ENCODE peak calls at places on chromosomes 7 and 10, in four cellular contexts. S is spleen, X is astrocyte of the spinal cord, I is B cell. F is an unnamed sample.
A peak's percentile ranks its signal among the peaks of the same experiment; 100 is the strongest.

GRCh38 chr7:115924398-115924797 is 106.2 kb downstream of the TFEC start:
- DNase-seq in S (no peak), X (no peak), I (no peak), F (no peak)

GRCh38 chr10:21637795-21638194 is 103.8 kb downstream of the MLLT10 start:
- DNase-seq in S (no peak), X (no peak), I (no peak), F (no peak)

GRCh38 chr7:71777278-71777677 is 634.9 kb downstream of the CALN1 start:
- DNase-seq in S (no peak), X (no peak), I (no peak), F (no peak)

GRCh38 chr10:70837660-70838059 is 21.9 kb downstream of the SGPL1 start:
- DNase-seq in S (no peak), X (no peak), I (no peak), F (no peak)

GRCh38 chr7:78398576-78398975 is 600.0 kb downstream of the PHTF2 start:
- DNase-seq in S (no peak), X (no peak), I (no peak), F (no peak)

GRCh38 chr7:136168021-136168420 is 190.9 kb upstream of the MTPN start:
- DNase-seq in S (no peak), X (no peak), I (no peak), F (no peak)

GRCh38 chr7:1543826-1544177 is 12.2 kb downstream of the TMEM184A start:
- DNase-seq in S (no peak), X (no peak), I (no peak), F (no peak)

GRCh38 chr10:31819393-31819820 is 109.2 kb downstream of the ARHGAP12 start:
- DNase-seq in S (no peak), X (no peak), I (no peak), F (no peak)

GRCh38 chr7:128843938-128844621 is 13.9 kb downstream of the FLNC start:
- DNase-seq in S (no peak), X (no peak), I (no peak), F (no peak)

GRCh38 chr7:106143711-106144347 is 31.7 kb upstream of the SYPL1 start:
- DNase-seq in S (no peak), X (no peak), I (no peak), F (no peak)

GRCh38 chr7:73351447-73352167 is 23.6 kb downstream of the FKBP6 start:
- DNase-seq in S (peak; percentile 4), X (peak; percentile 19), I (no peak), F (no peak)

GRCh38 chr7:6478186-6478585 is 30.4 kb upstream of the DAGLB start:
- DNase-seq in S (no peak), X (no peak), I (no peak), F (no peak)

GRCh38 chr7:6480323-6480660 is 32.5 kb upstream of the DAGLB start:
- DNase-seq in S (no peak), X (no peak), I (no peak), F (no peak)

GRCh38 chr7:6476596-6477374 is 29.0 kb upstream of the DAGLB start:
- DNase-seq in S (no peak), X (no peak), I (no peak), F (no peak)

GRCh38 chr7:6479067-6479466 is 31.3 kb upstream of the DAGLB start:
- DNase-seq in S (no peak), X (no peak), I (no peak), F (no peak)

GRCh38 chr7:6475433-6476186 is 27.9 kb upstream of the DAGLB start:
- DNase-seq in S (no peak), X (no peak), I (no peak), F (no peak)
- TF ChIP-seq CTCF in S (no peak), X (no peak), I (no peak), F (no peak)

GRCh38 chr10:114905450-114905849 is 32.5 kb upstream of the TRUB1 start:
- DNase-seq in S (no peak), X (peak; percentile 43), I (no peak), F (no peak)
- TF ChIP-seq CTCF in S (no peak), X (no peak), I (no peak), F (no peak)

GRCh38 chr10:110723224-110723891 is 79.2 kb downstream of the RBM20 start:
- DNase-seq in S (no peak), X (no peak), I (peak; percentile 36), F (no peak)

GRCh38 chr10:110724937-110725336 is 80.8 kb downstream of the RBM20 start:
- DNase-seq in S (no peak), X (no peak), I (no peak), F (no peak)

GRCh38 chr10:110730345-110731055 is 86.4 kb downstream of the RBM20 start:
- DNase-seq in S (no peak), X (no peak), I (no peak), F (no peak)

GRCh38 chr10:110724116-110724701 is 80.1 kb downstream of the RBM20 start:
- DNase-seq in S (no peak), X (no peak), I (peak; percentile 42), F (no peak)

DNA sequence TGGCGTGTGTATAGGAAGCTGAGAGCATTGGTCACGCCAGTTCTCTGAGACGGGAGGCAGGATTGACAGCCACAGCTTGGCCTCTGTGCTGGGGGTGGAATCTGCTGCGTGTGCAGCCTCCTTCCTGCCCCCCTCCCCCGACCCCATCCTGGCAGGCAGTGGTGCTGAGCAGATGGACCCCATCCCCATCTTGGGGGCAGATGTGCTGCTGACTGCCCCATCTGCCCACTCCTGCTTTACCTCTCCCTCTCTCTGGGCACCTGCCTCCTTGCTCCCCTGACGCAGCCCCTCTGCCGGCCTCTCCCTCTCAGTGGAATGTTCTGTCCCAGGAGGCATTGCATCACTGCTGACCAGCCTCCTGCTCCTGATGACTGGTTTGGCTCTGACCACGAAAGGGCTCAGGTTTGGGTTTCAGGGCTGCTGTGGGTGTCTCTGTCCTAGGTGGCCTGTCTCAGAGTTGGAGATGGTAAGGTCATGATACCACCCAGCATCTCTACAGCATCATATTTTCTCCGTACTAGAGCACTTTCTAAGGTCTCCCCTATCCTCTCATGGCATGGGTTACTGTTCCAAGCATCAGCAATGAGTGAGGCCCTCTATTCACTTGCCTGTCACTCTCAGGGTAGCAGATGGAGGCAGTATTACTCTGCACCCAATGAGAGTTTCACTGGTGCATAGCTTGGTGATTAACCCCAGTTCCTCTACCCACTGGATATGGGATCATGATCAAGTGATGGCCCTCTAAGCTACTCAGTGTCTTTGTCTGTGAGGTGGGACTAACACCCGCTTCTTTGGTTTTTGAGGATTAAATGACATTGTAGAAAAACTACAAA is 81.9 kb downstream of the RBM20 start:
- DNase-seq in S (no peak), X (no peak), I (no peak), F (no peak)
- TF ChIP-seq CTCF in S (no peak), X (no peak), I (no peak), F (no peak)

GRCh38 chr10:116833986-116834760 is 15.1 kb upstream of the ENO4 start:
- DNase-seq in S (no peak), X (no peak), I (no peak), F (no peak)

GRCh38 chr10:116838143-116838725 is 11.1 kb upstream of the ENO4 start:
- DNase-seq in S (no peak), X (no peak), I (peak; percentile 33), F (no peak)

GRCh38 chr10:116836087-116836486 is 13.2 kb upstream of the ENO4 start:
- DNase-seq in S (no peak), X (no peak), I (no peak), F (no peak)

GRCh38 chr10:116835658-116836057 is 13.6 kb upstream of the ENO4 start:
- DNase-seq in S (no peak), X (no peak), I (no peak), F (no peak)

DNA sequence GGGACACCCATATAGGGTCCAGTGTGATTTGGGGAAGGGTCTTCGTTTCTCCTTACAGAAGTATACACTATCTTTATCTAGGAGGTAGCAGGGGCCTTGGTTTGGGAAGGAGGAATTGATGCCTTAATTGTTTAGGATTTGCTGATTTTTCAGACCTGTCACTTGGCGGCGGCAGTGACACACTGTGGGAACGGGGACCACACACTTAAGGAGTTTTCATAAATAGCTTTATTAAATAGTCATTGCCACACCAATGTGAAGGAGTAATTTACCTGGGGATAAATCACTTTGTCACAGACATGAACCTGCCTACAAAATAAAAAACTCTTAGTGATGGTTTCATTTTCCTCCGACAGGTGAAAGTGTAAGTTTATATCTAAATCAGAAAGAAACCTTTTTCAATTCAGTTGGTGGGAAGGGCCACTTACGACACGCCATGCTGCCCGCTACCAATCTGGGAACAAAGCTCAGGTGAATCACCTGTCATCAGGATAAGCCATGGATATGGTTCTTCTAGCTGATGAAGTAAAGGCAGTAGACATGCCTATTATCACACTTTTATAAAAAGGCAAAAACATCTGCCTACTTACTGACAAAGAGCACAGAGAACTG is 12.3 kb upstream of the ENO4 start:
- DNase-seq in S (no peak), X (no peak), I (no peak), F (no peak)
- TF ChIP-seq CTCF in S (no peak), X (peak; percentile 26), I (no peak), F (peak; percentile 15)

GRCh38 chr7:121337398-121337797 is 8.6 kb downstream of the WNT16 start:
- DNase-seq in S (no peak), X (no peak), I (peak; percentile 43), F (no peak)
- TF ChIP-seq CTCF in S (peak; percentile 18), X (peak; percentile 24), I (peak; percentile 35), F (no peak)

DNA sequence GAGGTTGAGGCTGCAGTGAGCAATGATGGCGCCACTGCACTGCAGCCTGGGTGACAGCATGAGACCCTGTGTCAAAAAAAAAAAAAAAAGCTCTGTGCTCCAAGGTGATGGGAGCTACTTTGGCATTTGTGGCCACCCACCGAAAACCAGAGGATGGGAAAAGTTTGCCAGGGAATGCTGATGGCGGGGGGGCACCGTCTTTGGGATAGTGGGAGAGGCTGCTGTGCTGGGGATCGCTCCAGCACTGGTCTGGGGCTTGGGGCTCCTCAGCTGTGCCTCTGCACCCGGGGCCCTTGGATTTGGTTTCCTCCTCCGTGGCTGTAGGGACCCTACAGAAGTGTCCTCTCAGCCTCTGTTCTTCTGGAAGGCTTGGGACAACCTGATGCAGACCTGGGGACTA is 11.7 kb upstream of the RAMP3 start:
- DNase-seq in S (peak; percentile 56), X (no peak), I (no peak), F (no peak)
- TF ChIP-seq CTCF in S (no peak), X (no peak), I (no peak), F (no peak)

DNA sequence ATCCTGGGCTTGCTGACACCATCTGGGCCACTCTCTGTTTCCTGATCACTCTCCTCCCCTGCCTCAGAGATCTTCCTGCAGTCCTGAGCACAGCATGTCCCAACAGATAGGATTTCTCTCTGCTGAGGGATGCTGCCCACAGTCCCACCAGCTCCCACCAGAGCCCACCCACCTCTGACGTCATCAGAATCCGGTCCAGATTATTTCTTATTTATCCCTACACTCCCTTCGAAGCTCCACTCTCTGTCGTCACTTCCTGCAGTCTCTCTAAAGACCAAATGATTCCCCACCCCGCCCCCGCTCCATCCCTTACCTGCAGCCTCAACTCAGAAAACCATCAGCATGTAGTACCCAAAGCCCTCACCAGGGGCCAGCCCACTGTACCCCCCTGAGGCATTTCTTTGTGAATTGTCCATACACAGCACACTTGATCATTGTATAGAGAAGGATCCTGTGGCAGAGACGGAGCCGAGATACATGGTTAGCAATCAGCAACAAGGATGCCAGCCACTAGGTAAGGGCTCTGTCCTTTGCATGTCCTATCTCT is 192.0 kb upstream of the MGMT start:
- DNase-seq in S (no peak), X (no peak), I (no peak), F (no peak)
- TF ChIP-seq CTCF in S (no peak), X (no peak), I (no peak), F (no peak)

GRCh38 chr7:134694299-134694698 is 47.6 kb downstream of the BPGM start:
- DNase-seq in S (no peak), X (no peak), I (no peak), F (no peak)
- TF ChIP-seq CTCF in S (no peak), X (peak; percentile 46), I (peak; percentile 21), F (peak; percentile 61)